ENCODE peak calls at places on chromosomes 4 and X, in eight cellular contexts. G is lower leg skin, R is esophagus squamous epithelium, U is IMR-90, T is uterus, D is A549, X is Peyer's patch, F is K562. B is an unnamed sample.

GRCh38 chr4:20544645-20545044 is 155.6 kb upstream of the PACRGL start:
- DNase-seq in R (no peak), F (peak), G (no peak), D (peak), U (peak), X (no peak), T (no peak), B (no peak)

GRCh38 chr4:21802406-21802805 is 146.2 kb downstream of the KCNIP4 start:
- DNase-seq in X (no peak), D (peak), G (no peak), T (no peak), U (no peak), F (no peak), R (no peak), B (no peak)

GRCh38 chr4:94802091-94802490 is 44.3 kb downstream of the BMPR1B start:
- DNase-seq in R (no peak), F (no peak), G (no peak), D (no peak), X (no peak), T (no peak), U (no peak), B (no peak)

GRCh38 chr4:23333946-23334878 is 555.6 kb downstream of the PPARGC1A start:
- DNase-seq in G (no peak), T (no peak), R (no peak), D (peak), X (no peak), U (peak), F (peak), B (no peak)

GRCh38 chr4:145545538-145546224 is 64.0 kb downstream of the SMAD1 start:
- DNase-seq in R (no peak), X (no peak), T (no peak), G (peak), U (peak), F (no peak), D (peak), B (peak)

GRCh38 chr4:123017636-123018390 is 95.4 kb upstream of the NUDT6 start:
- DNase-seq in F (no peak), D (peak), X (no peak), U (peak), G (no peak), T (no peak), R (no peak), B (peak)

GRCh38 chrX:21735753-21736127 is 22.2 kb downstream of the SMPX start:
- DNase-seq in F (no peak), U (no peak), T (no peak), X (no peak), G (no peak), R (no peak), D (no peak), B (no peak)

GRCh38 chrX:113726009-113726408 is 857.9 kb upstream of the HTR2C start:
- DNase-seq in G (no peak), U (no peak), X (no peak), T (no peak), D (no peak), R (no peak), F (no peak), B (no peak)

GRCh38 chrX:72128881-72129280 is 2.8 kb downstream of the RTL5 start:
- DNase-seq in F (no peak), R (no peak), U (no peak), D (peak), T (no peak), X (no peak), G (no peak), B (peak)

GRCh38 chr4:38034986-38035882 is 75.0 kb downstream of the PTTG2 start:
- DNase-seq in X (peak), R (no peak), U (peak), G (peak), F (peak), T (no peak), D (peak), B (peak)

GRCh38 chr4:158813113-158813512 is 44.3 kb downstream of the FNIP2 start:
- DNase-seq in G (no peak), T (no peak), U (no peak), R (no peak), X (no peak), D (no peak), F (no peak), B (no peak)

GRCh38 chr4:145735330-145735638 is 55.3 kb downstream of the C4orf51 start:
- DNase-seq in T (no peak), R (no peak), G (no peak), U (peak), D (peak), F (no peak), X (no peak), B (peak)

DNA sequence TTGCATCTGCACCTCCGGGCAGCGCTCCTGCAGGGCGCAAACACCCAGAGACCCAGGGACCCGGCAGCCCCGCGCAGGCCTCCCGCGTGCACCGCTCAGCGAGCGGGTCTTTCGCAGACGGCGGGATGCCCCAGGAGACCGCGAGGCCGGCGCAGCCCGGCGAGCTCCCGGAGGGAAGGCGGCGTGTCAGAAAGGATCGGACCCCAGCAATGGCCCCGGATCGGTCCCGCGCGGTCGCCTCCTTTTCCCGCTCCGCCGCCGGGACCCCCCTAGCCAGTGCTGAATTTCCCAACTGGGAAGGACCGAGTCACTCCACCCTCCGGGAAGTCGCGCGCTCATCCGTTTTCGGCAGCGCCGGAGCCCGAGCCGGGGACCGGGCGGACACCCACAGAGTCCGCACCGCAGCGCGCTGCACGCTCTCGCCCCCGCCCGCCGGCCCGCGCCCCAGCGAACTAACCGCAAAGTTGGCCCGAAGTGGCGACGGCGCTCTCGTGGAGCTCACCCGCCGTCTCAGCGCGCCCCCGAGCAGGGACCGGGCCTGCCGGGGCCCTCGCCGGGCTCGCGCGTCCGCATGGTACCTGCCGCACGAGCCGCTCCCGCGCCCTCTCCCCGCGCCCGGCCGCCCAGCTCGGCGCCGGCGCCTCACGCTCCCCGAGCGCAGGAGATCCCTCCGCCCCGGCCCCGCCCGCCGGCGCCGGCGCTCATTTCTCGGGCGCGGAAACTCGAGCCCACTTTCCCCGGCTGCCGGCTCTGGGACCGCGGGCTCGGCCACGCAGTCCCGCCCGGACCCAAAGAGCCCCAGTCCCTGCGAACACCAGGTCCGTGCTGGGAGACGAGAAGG is at the start of gene FAT1:
- DNase-seq in R (no peak), G (peak), T (peak), F (peak), U (peak), D (peak), X (peak), B (peak)
- TF ChIP-seq POLR2A in R (no peak), G (no peak), T (peak), F (peak), U (peak), D (peak), X (peak), B (peak)

GRCh38 chr4:70902577-70903281 is 560 bp downstream of the MOB1B start:
- DNase-seq in X (peak), G (no peak), R (no peak), U (peak), T (no peak), F (peak), D (peak), B (peak)

GRCh38 chr4:70901607-70901983 is 574 bp upstream of the MOB1B start:
- DNase-seq in G (no peak), X (no peak), D (no peak), U (no peak), T (no peak), R (no peak), F (no peak), B (no peak)

GRCh38 chr4:70903282-70903603 is 1.1 kb downstream of the MOB1B start:
- DNase-seq in D (no peak), U (no peak), F (peak), R (no peak), X (no peak), T (no peak), G (no peak), B (no peak)

DNA sequence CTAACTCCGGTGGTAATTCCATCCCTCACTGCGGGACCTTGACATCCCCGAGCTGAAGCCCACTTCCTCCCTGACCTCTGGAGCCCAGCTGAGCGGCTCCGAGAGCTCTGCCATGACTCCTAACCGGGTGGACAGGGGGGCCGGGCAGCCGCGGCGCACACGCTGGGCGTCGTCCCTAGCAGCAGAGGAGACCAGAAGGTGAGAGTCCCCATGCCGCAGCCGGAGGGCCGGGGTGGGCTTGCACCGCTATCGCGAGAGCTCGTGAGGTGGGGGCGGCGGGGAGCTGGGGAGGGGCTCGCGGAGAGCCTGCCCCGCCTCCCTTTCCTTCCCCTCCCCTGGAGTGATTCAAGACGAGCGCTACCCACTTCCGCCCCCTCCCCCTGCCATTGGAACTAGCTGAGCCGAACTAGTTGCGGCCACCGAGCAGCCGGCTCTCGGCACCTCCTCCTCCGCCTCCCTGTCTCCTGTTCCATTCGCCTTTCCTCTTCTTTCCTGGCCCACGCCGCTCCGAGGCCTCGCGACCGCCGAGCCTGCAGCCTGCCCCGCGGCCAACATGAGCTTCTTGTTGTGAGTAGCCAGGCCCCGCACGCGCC is at the start of gene MOB1B:
- DNase-seq in G (peak), F (peak), U (peak), X (peak), R (peak), D (peak), T (peak), B (peak)
- TF ChIP-seq POLR2A in G (no peak), F (peak), U (peak), X (no peak), R (no peak), D (peak), T (peak), B (peak)

DNA sequence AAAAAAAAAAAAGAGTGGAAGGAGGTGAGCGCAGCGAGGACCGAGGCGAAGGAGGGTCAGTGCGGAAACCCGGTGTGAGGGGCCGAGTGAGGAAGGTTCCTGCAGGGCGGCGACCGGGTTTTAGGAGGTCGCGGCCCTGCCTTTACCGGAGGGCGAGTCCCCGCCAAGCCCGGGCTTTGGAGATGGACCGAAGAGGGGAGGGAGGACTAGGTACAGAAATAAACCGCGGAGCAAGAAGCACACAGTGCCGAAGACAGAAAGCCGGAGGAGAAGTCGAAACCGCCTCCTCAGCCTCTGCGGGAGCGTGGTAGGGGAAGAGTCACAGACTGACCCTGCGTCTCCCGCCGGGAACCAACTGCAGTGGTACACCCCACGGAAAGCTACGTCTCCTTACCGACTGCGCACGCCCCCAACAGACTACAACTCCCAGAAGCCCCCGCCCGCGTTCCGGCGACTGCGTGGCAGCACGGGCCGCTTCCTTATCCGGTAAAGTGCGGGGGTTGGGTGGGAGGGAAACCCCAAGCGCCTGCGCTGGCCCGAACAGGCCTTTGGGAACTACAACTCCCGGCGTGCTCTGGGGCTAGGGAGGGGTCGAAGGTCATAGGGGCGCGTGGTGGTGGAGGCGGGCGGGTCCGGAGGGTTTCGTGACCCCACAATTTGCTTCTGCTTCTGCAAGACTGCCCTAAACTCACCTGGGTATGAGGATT is at the start of gene NFXL1:
- DNase-seq in X (peak), D (peak), F (peak), R (peak), U (peak), T (peak), G (peak), B (peak)
- TF ChIP-seq POLR2A in X (peak), D (peak), F (peak), R (no peak), U (peak), T (peak), G (no peak), B (peak)

DNA sequence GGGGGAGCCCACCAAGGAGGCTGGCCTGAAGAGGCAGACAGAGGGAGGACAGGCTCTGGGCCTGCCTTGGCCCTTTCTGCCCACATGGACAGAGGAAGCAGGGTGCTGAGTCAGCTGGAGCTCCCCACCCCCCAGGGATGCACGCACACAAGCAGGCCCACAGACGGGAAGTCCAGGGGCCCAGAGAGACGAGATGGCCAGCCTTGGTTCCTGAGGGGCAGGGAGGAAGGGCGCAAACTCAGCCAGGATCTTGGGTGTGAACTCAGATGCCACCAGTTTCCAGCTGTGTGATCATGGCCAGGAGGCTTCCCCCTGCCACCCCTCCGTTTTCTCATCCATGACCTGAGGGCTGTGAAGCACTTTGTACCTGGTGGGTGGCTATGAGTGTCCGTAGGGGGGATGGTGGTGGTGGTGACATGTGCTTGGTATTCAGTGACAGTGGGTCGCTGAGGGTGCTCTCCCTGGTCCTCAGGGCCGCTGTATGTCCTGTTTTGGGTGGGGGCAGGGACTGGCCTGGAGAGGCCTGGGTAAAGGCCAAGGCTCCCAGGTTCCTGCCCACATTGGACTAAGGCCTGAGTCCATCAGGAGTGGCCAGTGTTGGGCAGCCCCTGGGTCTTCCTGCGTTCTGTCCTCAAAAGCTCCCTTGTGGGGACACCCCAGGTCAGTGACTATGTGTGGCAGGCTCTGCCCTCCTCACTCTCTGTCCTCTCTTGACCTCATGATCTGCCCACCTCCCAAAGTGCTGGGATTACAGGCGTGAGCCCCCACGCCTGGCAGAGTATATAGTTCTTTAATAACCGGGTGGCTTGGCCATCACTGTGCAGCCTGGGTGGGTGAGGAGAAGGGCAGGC is 2.0 kb downstream of the SH3BP2 start:
- DNase-seq in T (no peak), F (no peak), U (peak), G (peak), X (peak), D (peak), R (no peak), B (peak)
- TF ChIP-seq POLR2A in T (no peak), F (no peak), U (peak), G (no peak), X (no peak), D (no peak), R (no peak), B (peak)

B was measured in H54.